ENCODE peak calls at places on chromosomes 7 and 10, in ten cellular contexts. M is GM13977, Z is neural crest cell, O is transverse colon, W is left lung, U is mucosa of descending colon, Q is AG09319, N is GM23338, J is nephron progenitor cell, L is GM10248. H is an unnamed sample.

GRCh38 chr7:26868841-26869505 is 4.6 kb upstream of the SKAP2 start:
- DNase-seq in M (no peak), Z (no peak), O (no peak), W (no peak), U (no peak), Q (no peak), N (no peak), J (no peak), L (no peak), H (no peak)

GRCh38 chr7:17887286-17887685 is 53.0 kb downstream of the SNX13 start:
- DNase-seq in M (no peak), Z (no peak), O (no peak), W (no peak), U (no peak), Q (no peak), N (no peak), J (no peak), L (no peak), H (no peak)

GRCh38 chr7:51482976-51483375 is 166.4 kb upstream of the COBL start:
- DNase-seq in M (no peak), Z (no peak), O (no peak), W (no peak), U (no peak), Q (no peak), N (no peak), J (no peak), L (no peak), H (no peak)

GRCh38 chr7:98872328-98872924 is 2.6 kb upstream of the TMEM130 start:
- DNase-seq in M (no peak), Z (no peak), O (no peak), W (no peak), U (peak), Q (no peak), N (peak), J (no peak), L (no peak), H (no peak)

GRCh38 chr10:123573236-123574147 is 92.7 kb upstream of the GPR26 start:
- DNase-seq in M (peak), Z (peak), O (peak), W (no peak), U (peak), Q (peak), N (peak), J (peak), L (peak), H (no peak)

GRCh38 chr10:26357203-26357602 is 80.9 kb upstream of the APBB1IP start:
- DNase-seq in M (peak), Z (no peak), O (no peak), W (no peak), U (no peak), Q (no peak), N (no peak), J (no peak), L (no peak), H (no peak)

GRCh38 chr10:100662067-100662466 is 83.3 kb upstream of the PAX2 start:
- DNase-seq in M (no peak), Z (no peak), O (no peak), W (no peak), U (no peak), Q (no peak), N (no peak), J (peak), L (no peak), H (no peak)

GRCh38 chr10:132266594-132267161 is 41.1 kb downstream of the STK32C start:
- DNase-seq in M (no peak), Z (no peak), O (no peak), W (no peak), U (no peak), Q (no peak), N (no peak), J (no peak), L (no peak), H (no peak)

GRCh38 chr10:93071674-93072224 is 1.9 kb upstream of the CYP26A1 start:
- DNase-seq in M (peak), Z (peak), O (peak), W (no peak), U (peak), Q (no peak), N (peak), J (peak), L (no peak), H (no peak)

GRCh38 chr7:1813394-1814088 is 143.5 kb downstream of the ELFN1 start:
- DNase-seq in M (no peak), Z (no peak), O (no peak), W (no peak), U (no peak), Q (no peak), N (no peak), J (no peak), L (no peak), H (no peak)

GRCh38 chr10:23199768-23200511 is 7.8 kb downstream of the PTF1A start:
- DNase-seq in M (no peak), Z (no peak), O (no peak), W (no peak), U (no peak), Q (no peak), N (peak), J (no peak), L (no peak), H (no peak)

GRCh38 chr7:128904381-128905197 is 5.9 kb downstream of the KCP start:
- DNase-seq in M (peak), Z (no peak), O (peak), W (no peak), U (peak), Q (peak), N (peak), J (no peak), L (peak), H (no peak)

GRCh38 chr7:153190452-153190851 is 430.9 kb downstream of the ACTR3B start:
- DNase-seq in M (no peak), Z (no peak), O (no peak), W (no peak), U (peak), Q (no peak), N (peak), J (no peak), L (no peak), H (no peak)

GRCh38 chr7:153188161-153188560 is 428.6 kb downstream of the ACTR3B start:
- DNase-seq in M (no peak), Z (no peak), O (no peak), W (no peak), U (no peak), Q (no peak), N (no peak), J (no peak), L (no peak), H (no peak)

GRCh38 chr7:153188630-153189029 is 429.1 kb downstream of the ACTR3B start:
- DNase-seq in M (no peak), Z (no peak), O (no peak), W (no peak), U (no peak), Q (no peak), N (no peak), J (no peak), L (no peak), H (no peak)

GRCh38 chr7:153190986-153191385 is 431.4 kb downstream of the ACTR3B start:
- DNase-seq in M (no peak), Z (no peak), O (no peak), W (no peak), U (no peak), Q (no peak), N (no peak), J (no peak), L (no peak), H (no peak)

GRCh38 chr7:153193144-153193595 is 433.6 kb downstream of the ACTR3B start:
- DNase-seq in M (peak), Z (peak), O (peak), W (no peak), U (peak), Q (no peak), N (peak), J (peak), L (peak), H (no peak)
- TF ChIP-seq CTCF in M (peak), Z (peak), O (peak), W (peak), U (no peak), Q (no peak), N (peak), J (peak), L (peak), H (no peak)

GRCh38 chr10:124998624-124999291 is 56.8 kb downstream of the ZRANB1 start:
- DNase-seq in M (peak), Z (no peak), O (peak), W (peak), U (peak), Q (no peak), N (no peak), J (no peak), L (peak), H (no peak)

GRCh38 chr10:125002044-125002422 is 60.1 kb downstream of the ZRANB1 start:
- DNase-seq in M (peak), Z (no peak), O (no peak), W (no peak), U (no peak), Q (no peak), N (no peak), J (no peak), L (no peak), H (peak)

GRCh38 chr10:125001313-125002043 is 59.6 kb downstream of the ZRANB1 start:
- DNase-seq in M (peak), Z (peak), O (peak), W (peak), U (no peak), Q (no peak), N (no peak), J (no peak), L (no peak), H (peak)

GRCh38 chr10:124999433-125000365 is 57.8 kb downstream of the ZRANB1 start:
- DNase-seq in M (peak), Z (no peak), O (peak), W (peak), U (peak), Q (peak), N (no peak), J (no peak), L (no peak), H (no peak)

DNA sequence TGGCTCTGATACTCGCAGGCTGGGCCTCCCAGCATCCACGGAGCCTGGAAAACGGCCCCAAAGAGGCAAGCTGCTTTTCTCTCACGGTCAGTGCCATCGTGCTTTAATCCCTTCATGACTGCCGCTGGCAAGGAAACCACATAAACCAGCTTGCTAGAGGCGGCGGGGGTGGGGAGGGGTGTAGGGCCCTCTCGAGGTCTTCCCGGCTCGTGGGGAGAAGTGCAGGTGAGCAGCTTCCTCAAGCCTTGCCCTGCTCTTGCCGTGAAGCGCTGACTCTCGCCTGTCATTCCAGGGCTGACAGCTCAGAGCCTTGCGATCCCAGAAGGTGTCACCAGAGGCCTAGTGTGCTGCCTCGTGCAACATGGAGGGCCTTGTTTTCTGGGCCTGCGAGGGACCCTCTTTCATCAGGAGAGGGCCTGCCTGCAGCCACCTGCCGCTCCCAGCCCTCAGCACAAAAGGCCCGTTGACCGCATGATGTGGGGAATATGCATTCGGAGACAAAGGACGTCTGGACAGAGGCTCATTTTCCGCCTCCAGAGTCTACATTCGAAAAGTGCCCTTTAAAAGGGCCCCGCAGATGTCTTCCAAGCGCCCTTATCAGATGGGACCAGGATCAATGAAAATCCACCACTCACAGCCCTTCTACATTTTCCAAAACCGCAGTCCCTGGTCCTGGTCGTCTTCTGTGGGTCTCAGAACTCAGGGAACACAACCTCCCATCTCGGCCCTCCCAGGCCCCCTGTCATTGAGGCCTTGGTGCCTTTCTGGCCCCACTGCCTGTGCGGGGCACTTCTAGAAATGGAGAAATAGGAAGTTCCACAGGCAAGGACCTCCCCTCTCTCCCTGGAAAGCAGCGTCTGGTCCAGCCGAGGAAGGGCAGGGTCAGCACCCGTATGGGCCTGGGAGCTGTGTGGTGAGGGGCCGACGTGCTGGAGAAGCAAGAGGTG is 58.7 kb downstream of the ZRANB1 start:
- DNase-seq in M (peak), Z (peak), O (peak), W (peak), U (no peak), Q (no peak), N (peak), J (no peak), L (no peak), H (peak)
- TF ChIP-seq CTCF in M (no peak), Z (no peak), O (no peak), W (no peak), U (no peak), Q (peak), N (no peak), J (no peak), L (no peak), H (no peak)

GRCh38 chr7:88396948-88397322 is 90.2 kb upstream of the STEAP4 start:
- DNase-seq in M (no peak), Z (no peak), O (no peak), W (no peak), U (no peak), Q (no peak), N (no peak), J (no peak), L (no peak), H (no peak)

GRCh38 chr7:88399036-88399435 is 92.3 kb upstream of the STEAP4 start:
- DNase-seq in M (no peak), Z (no peak), O (no peak), W (no peak), U (no peak), Q (no peak), N (no peak), J (no peak), L (no peak), H (no peak)

GRCh38 chr7:88396295-88396947 is 89.7 kb upstream of the STEAP4 start:
- DNase-seq in M (no peak), Z (no peak), O (no peak), W (no peak), U (no peak), Q (no peak), N (no peak), J (no peak), L (no peak), H (no peak)

GRCh38 chr7:88402529-88402928 is 95.8 kb upstream of the STEAP4 start:
- DNase-seq in M (no peak), Z (no peak), O (no peak), W (no peak), U (no peak), Q (no peak), N (no peak), J (no peak), L (no peak), H (no peak)

GRCh38 chr7:88401009-88401623 is 94.4 kb upstream of the STEAP4 start:
- DNase-seq in M (peak), Z (no peak), O (no peak), W (no peak), U (peak), Q (no peak), N (peak), J (no peak), L (no peak), H (no peak)
- TF ChIP-seq CTCF in M (peak), Z (peak), O (peak), W (peak), U (peak), Q (peak), N (peak), J (peak), L (peak), H (no peak)

DNA sequence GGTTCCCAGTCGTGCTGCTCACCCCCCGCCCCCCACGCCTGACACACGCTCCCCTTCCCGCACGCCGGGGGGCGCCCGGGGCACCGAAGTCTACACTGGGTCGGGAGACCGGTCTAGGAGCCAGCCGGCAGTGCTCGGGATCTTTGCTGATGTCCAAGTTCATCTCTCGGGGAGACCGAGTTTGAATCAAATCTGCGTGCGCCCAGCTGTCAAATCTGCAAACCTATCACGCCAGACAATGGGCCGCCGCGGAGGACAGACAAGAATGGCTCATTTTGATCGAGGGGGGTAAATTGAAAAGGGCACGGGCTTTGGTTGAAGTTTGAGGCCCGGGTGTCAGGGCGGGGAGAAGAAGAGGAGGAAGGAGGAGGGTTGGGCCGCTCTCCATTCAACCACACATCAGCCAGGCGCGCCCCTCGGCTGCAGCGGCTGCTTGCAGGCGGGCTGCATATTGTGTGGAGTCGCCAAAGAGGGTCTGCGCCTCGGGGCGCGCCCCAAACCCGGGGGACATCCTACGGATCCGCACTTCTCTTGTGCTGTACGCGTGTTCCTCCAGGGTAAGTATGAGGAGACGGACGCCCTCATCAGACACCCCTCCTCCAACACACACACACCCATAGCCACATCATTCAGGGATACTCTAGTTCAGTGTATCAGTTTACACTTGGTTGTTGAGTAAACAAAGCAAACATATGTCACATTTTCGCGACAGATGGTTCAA is 1.3 kb upstream of the GFRA1 start:
- DNase-seq in M (peak), Z (peak), O (no peak), W (no peak), U (no peak), Q (no peak), N (peak), J (peak), L (peak), H (no peak)
- TF ChIP-seq CTCF in M (no peak), Z (no peak), O (no peak), W (no peak), U (no peak), Q (no peak), N (no peak), J (no peak), L (no peak), H (no peak)

DNA sequence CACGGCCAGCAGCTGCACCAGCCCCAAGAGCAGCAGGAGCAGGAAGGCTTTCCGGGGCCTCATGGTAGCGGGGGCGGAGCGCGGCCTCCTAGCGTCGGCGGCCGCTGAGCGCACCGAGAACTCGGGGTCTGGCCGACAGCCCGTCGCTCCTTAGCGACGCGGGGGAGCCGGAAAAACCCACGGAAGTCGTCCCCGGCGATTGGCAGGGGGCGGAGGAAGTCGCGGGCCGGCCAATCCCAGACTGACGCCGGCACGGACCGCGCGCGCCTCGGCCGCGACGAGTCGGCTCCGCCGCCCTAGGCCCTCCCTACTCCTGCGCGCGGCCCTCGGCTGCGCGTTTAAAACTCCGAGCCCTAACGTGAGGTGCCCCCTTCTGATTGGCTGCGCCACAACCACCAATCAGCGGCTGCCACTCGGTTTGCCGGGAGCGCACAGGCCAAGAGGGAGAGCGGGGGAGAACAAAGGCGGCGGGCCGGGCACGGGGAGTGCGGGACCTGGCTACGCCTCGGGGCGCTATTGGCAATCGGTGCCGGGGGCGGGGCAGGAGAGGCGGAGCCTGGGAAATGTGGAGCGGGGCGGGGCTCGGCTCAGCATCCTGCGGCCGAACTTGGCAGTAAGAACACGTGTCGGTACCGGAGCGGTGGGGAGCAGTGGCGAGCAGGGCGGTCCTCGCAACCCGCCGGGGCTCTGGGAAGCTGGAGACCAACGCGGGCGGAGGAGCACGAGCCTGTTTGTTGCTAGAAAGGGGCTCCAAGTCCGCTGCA is at the start of gene PDIA4:
- DNase-seq in M (peak), Z (peak), O (peak), W (peak), U (peak), Q (peak), N (peak), J (peak), L (peak), H (peak)
- TF ChIP-seq CTCF in M (no peak), Z (peak), O (peak), W (no peak), U (no peak), Q (no peak), N (no peak), J (no peak), L (no peak), H (no peak)

DNA sequence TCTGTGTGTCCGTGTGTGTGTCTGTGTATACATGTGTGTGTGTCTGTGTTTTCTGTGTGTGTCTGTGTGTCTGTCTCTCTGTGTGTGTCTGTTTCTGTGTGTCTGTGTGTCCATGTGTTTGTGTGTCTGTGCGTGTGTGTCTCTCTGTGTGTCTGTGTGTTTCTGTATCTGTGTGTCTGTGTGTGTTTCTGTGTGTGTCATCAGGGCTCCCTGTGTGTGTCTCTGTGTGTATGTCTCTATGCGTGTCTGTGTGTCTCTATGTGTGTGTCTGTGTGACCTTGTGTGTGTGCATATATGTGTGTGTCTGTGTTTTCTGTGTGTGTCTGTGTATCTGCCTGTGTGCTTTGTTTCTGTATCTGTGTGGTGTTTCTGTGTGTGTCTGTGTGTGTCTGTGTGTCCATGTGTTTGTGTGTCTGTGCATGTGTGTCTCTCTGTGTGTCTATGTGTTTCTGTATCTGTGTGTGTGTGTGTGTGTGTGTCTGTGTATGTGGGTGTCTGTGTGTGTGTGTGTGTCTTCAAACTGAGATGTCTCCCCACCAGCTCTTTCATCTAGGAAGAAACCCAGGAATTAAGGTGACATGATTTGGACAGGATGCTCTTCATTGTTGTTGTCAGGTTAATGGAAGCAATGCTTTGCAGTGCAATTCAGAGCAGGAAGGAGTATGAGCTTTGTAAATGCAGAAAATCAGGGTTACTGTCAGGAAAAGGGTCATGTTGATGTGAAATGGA is 20.7 kb upstream of the PPIF start:
- DNase-seq in M (no peak), Z (no peak), O (no peak), W (no peak), U (no peak), Q (no peak), N (no peak), J (no peak), L (no peak), H (no peak)
- TF ChIP-seq CTCF in M (no peak), Z (no peak), O (no peak), W (no peak), U (no peak), Q (no peak), N (no peak), J (no peak), L (no peak), H (no peak)

DNA sequence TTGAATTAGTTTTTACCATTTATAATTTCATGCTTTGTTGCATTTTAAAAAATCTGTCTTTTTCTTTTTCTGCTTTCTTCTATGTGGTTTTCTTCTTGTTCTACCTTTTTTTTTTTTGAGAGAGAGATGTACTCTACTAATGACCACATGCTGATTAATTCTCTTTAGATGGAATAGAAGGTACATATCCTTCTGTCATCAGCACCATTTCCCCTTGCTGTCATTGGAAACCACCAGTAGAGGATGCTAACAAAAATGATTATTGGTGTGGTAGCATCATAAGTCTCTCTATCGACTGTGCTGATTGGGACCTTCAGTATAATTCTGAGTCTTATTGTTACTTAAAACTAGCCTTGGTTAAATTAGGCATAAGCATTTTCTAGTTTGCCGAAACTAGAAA is 3.6 kb downstream of the ZEB1 start:
- DNase-seq in M (peak), Z (no peak), O (no peak), W (no peak), U (no peak), Q (no peak), N (no peak), J (no peak), L (peak), H (no peak)
- TF ChIP-seq CTCF in M (peak), Z (peak), O (no peak), W (no peak), U (no peak), Q (peak), N (no peak), J (no peak), L (peak), H (no peak)